ENCODE peak calls at places on chromosomes 1 and 21, in four cellular contexts. N is ovary, I is HL-60, A is H9. L is an unnamed sample.

GRCh38 chr1:13643017-13643416 is 57.0 kb upstream of the PRDM2 start:
- DNase-seq in N (no peak), I (no peak), A (no peak), L (no peak)

GRCh38 chr1:7388141-7388487 is 383.0 kb upstream of the VAMP3 start:
- DNase-seq in N (peak), I (no peak), A (peak), L (no peak)

GRCh38 chr1:236536540-236536939 is 12.8 kb downstream of the LGALS8 start:
- DNase-seq in N (no peak), I (peak), A (peak), L (no peak)

GRCh38 chr1:191929383-191929782 is 228.9 kb upstream of the RGS18 start:
- DNase-seq in N (no peak), I (no peak), A (peak), L (no peak)

GRCh38 chr1:210264521-210265380 is 32.2 kb downstream of the SERTAD4 start:
- DNase-seq in N (no peak), I (no peak), A (no peak), L (no peak)

GRCh38 chr1:68175621-68176398 is 56.5 kb downstream of the WLS start:
- DNase-seq in N (no peak), I (no peak), A (no peak), L (no peak)

GRCh38 chr1:109783436-109783835 is 19.7 kb upstream of the EPS8L3 start:
- DNase-seq in N (no peak), I (no peak), A (no peak), L (no peak)

GRCh38 chr1:194437135-194437534 is 1250.7 kb upstream of the B3GALT2 start:
- DNase-seq in N (no peak), I (no peak), A (no peak), L (no peak)

GRCh38 chr1:193589597-193590040 is 403.2 kb upstream of the B3GALT2 start:
- DNase-seq in N (peak), I (no peak), A (no peak), L (no peak)

GRCh38 chr21:38831526-38832467 is 26.1 kb downstream of the ETS2 start:
- DNase-seq in N (peak), I (peak), A (no peak), L (peak)

GRCh38 chr1:161013104-161013590 is 7.8 kb downstream of the F11R start:
- DNase-seq in N (no peak), I (no peak), A (no peak), L (no peak)

GRCh38 chr1:94362466-94363058 is 55.6 kb upstream of the ABCD3 start:
- DNase-seq in N (no peak), I (no peak), A (no peak), L (no peak)

GRCh38 chr1:109248797-109249629 is at the start of gene CELSR2:
- DNase-seq in N (no peak), I (peak), A (peak), L (peak)

GRCh38 chr1:10509823-10510509 is 35.2 kb downstream of the PEX14 start:
- DNase-seq in N (no peak), I (no peak), A (no peak), L (no peak)

GRCh38 chr21:35475006-35475405 is 425.9 kb upstream of the RUNX1 start:
- DNase-seq in N (no peak), I (peak), A (no peak), L (no peak)

GRCh38 chr1:197776348-197777082 is 1.2 kb upstream of the DENND1B start:
- DNase-seq in N (no peak), I (peak), A (no peak), L (no peak)

GRCh38 chr1:86169625-86170024 is 13.1 kb upstream of the COL24A1 start:
- DNase-seq in N (no peak), I (no peak), A (no peak), L (no peak)
- TF ChIP-seq CTCF in N (no peak), I (no peak), A (no peak), L (no peak)

GRCh38 chr21:16285646-16286223 is 556.0 kb downstream of the USP25 start:
- DNase-seq in N (no peak), I (no peak), A (no peak), L (no peak)
- TF ChIP-seq CTCF in N (no peak), I (no peak), A (no peak), L (no peak)

GRCh38 chr1:66564250-66564649 is 30.3 kb downstream of the SGIP1 start:
- DNase-seq in N (no peak), I (no peak), A (no peak), L (no peak)

GRCh38 chr1:66563094-66563800 is 29.3 kb downstream of the SGIP1 start:
- DNase-seq in N (peak), I (no peak), A (no peak), L (no peak)

GRCh38 chr1:66557157-66557556 is 23.2 kb downstream of the SGIP1 start:
- DNase-seq in N (no peak), I (no peak), A (no peak), L (no peak)

GRCh38 chr1:66559517-66559916 is 25.6 kb downstream of the SGIP1 start:
- DNase-seq in N (no peak), I (no peak), A (no peak), L (no peak)

GRCh38 chr1:66562561-66562960 is 28.6 kb downstream of the SGIP1 start:
- DNase-seq in N (no peak), I (no peak), A (no peak), L (no peak)
- TF ChIP-seq CTCF in N (no peak), I (no peak), A (no peak), L (no peak)

GRCh38 chr1:47529520-47530098 is 91.8 kb downstream of the FOXD2 start:
- DNase-seq in N (no peak), I (no peak), A (no peak), L (no peak)
- TF ChIP-seq CTCF in N (no peak), I (peak), A (peak), L (peak)

DNA sequence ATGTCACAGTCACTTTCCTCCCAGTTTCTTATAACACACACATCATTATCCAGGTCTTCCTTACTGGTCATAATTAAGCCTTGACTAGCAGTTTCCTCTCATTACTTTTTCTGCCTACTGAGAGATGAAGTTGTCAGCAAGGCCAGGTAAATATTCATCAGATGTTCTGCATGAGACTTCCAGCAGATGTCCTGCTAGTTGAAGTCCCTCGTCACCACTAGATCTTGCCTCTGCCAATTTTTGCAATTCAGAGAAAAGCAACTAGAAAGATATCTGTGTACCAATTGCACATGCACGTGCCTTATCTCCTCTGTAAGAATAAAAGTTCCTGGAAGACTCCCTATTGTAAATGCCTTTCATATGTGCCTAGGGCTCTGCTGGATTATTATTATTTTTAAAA is 18.3 kb downstream of the ACKR1 start:
- DNase-seq in N (no peak), I (no peak), A (no peak), L (no peak)
- TF ChIP-seq CTCF in N (no peak), I (no peak), A (no peak), L (no peak)

GRCh38 chr1:172960454-172961208 is 90.1 kb downstream of the TNFSF18 start:
- DNase-seq in N (no peak), I (no peak), A (no peak), L (no peak)
- TF ChIP-seq CTCF in N (no peak), I (no peak), A (no peak), L (no peak)

GRCh38 chr1:16048573-16049189 is 5.1 kb downstream of the CLCNKB start:
- DNase-seq in N (peak), I (no peak), A (peak), L (no peak)
- TF ChIP-seq CTCF in N (no peak), I (no peak), A (peak), L (no peak)

GRCh38 chr1:77649127-77649526 is 33.3 kb downstream of the ZZZ3 start:
- DNase-seq in N (no peak), I (no peak), A (no peak), L (no peak)

GRCh38 chr1:77652179-77652745 is 30.2 kb downstream of the ZZZ3 start:
- DNase-seq in N (no peak), I (no peak), A (no peak), L (no peak)

GRCh38 chr1:77655431-77655974 is 27.0 kb downstream of the ZZZ3 start:
- DNase-seq in N (no peak), I (no peak), A (no peak), L (no peak)

GRCh38 chr1:77658271-77658670 is 24.2 kb downstream of the ZZZ3 start:
- DNase-seq in N (no peak), I (no peak), A (no peak), L (no peak)

GRCh38 chr1:77652970-77653516 is 29.4 kb downstream of the ZZZ3 start:
- DNase-seq in N (no peak), I (no peak), A (no peak), L (no peak)
- TF ChIP-seq CTCF in N (no peak), I (no peak), A (no peak), L (no peak)

DNA sequence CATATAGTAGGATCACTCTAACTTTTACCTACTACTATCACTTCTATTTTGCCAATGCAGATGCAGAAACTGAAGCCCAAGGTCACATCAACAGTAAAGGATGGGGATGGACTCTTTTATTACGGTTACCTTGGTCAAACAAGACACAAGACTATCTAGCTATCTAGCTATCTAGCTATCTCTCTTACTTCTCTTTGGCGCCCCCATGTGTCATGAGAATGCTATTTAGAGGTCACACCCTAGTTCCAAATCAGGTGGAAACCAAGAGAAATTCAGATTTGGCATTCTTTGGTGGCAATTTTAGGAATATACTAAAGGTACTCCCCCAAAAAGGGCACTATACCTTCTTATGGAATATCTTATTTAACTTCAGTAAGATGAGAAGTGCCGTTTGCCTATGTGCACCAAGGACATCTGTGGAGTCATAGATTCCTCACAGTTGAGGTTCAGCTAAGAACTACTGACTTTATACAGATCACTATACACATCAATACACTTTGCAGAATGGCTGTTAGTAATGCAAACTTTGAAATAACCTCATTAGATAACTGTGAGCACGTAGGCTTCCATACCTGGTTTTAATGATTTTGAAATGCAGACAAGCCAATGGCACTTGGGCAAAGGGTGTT is 6.7 kb downstream of the ZNF648 start:
- DNase-seq in N (no peak), I (peak), A (no peak), L (no peak)
- TF ChIP-seq CTCF in N (no peak), I (peak), A (peak), L (peak)

DNA sequence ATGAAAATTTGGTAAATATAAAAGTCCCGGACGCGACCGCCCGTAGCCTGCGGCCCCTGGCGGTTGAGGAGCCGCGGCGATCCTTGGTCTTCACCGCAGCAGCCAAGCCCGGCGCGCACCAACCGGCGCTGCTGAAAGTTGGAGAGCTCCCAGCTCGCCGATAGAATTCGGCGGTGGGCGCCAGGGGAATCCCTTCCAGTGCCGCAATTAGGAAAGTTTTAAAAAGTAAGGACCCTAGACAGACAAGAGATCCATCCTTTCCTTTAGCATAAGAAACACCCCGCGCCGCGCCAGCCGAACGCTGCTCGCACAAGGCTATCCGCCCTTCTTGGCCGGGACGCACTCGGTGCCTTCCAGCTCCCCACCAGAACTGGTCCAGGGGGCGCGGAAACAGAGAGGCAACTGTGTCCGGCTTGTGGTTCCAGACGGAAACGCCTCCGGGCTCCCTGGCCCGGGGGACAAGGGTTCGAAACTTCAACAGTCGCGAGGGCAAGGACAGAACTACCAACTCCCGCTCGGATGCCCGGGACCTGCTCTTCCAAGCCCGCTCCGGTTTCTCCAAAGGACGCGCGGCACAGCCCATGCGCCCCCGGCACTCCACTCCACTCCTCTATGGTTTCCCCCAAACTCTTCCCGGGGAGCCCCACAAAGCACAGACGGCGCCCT is 1.7 kb downstream of the FAM78B start:
- DNase-seq in N (peak), I (peak), A (peak), L (no peak)
- TF ChIP-seq CTCF in N (no peak), I (no peak), A (peak), L (no peak)

L was measured in natural killer cell.